ENCODE peak calls at places on chromosome 18, in eight cellular contexts. O is upper lobe of left lung, W is sigmoid colon, V is GM12892, C is heart left ventricle, S is endothelial cell of umbilical vein, N is body of pancreas, G is ovary. K is an unnamed sample.
A peak's percentile ranks its signal among the peaks of the same experiment; 100 is the strongest.

GRCh38 chr18:35040988-35041751 is at the start of gene MAPRE2:
- DNase-seq in O (peak; percentile 100), W (peak; percentile 99), V (peak; percentile 82), C (peak; percentile 99), S (peak; percentile 99), N (peak; percentile 100), G (peak; percentile 100), K (peak; percentile 75)

GRCh38 chr18:67710639-67711038 is 194.1 kb upstream of the DSEL start:
- DNase-seq in O (no peak), W (no peak), V (no peak), C (no peak), S (no peak), N (no peak), G (no peak), K (no peak)

GRCh38 chr18:59820663-59821062 is 79.1 kb upstream of the PMAIP1 start:
- DNase-seq in O (no peak), W (no peak), V (no peak), C (no peak), S (no peak), N (no peak), G (no peak), K (no peak)

GRCh38 chr18:56952026-56952425 is 194.9 kb upstream of the BOD1L2 start:
- DNase-seq in O (no peak), W (no peak), V (no peak), C (no peak), S (no peak), N (no peak), G (no peak), K (no peak)

GRCh38 chr18:8744656-8745055 is 39.3 kb downstream of the MTCL1 start:
- DNase-seq in O (no peak), W (no peak), V (no peak), C (no peak), S (no peak), N (no peak), G (no peak), K (no peak)

GRCh38 chr18:892316-892715 is 12.4 kb upstream of the ADCYAP1 start:
- DNase-seq in O (no peak), W (no peak), V (no peak), C (no peak), S (no peak), N (no peak), G (no peak), K (no peak)

GRCh38 chr18:60358516-60358915 is 14.1 kb downstream of the MC4R start:
- DNase-seq in O (no peak), W (no peak), V (no peak), C (no peak), S (no peak), N (no peak), G (no peak), K (no peak)

GRCh38 chr18:30177056-30177455 is 865.5 kb downstream of the DSC3 start:
- DNase-seq in O (no peak), W (no peak), V (no peak), C (no peak), S (no peak), N (no peak), G (no peak), K (no peak)

GRCh38 chr18:57497372-57498294 is 62.5 kb downstream of the ONECUT2 start:
- DNase-seq in O (no peak), W (no peak), V (no peak), C (no peak), S (no peak), N (no peak), G (no peak), K (no peak)

GRCh38 chr18:51135361-51135760 is 62.1 kb downstream of the MEX3C start:
- DNase-seq in O (no peak), W (no peak), V (no peak), C (no peak), S (no peak), N (no peak), G (no peak), K (no peak)

GRCh38 chr18:44887227-44887631 is 206.5 kb downstream of the SETBP1 start:
- DNase-seq in O (no peak), W (no peak), V (no peak), C (no peak), S (no peak), N (peak; percentile 77), G (no peak), K (peak; percentile 12)

GRCh38 chr18:75109001-75109400 is 99.9 kb downstream of the PTGR3 start:
- DNase-seq in O (no peak), W (no peak), V (no peak), C (no peak), S (no peak), N (no peak), G (no peak), K (no peak)

GRCh38 chr18:79630266-79631095 is 49.1 kb upstream of the CTDP1 start:
- DNase-seq in O (no peak), W (no peak), V (no peak), C (no peak), S (no peak), N (no peak), G (no peak), K (no peak)
- TF ChIP-seq POLR2A in O (no peak), W (no peak), V (no peak), C (no peak), S (no peak), N (no peak), G (no peak), K (no peak)

DNA sequence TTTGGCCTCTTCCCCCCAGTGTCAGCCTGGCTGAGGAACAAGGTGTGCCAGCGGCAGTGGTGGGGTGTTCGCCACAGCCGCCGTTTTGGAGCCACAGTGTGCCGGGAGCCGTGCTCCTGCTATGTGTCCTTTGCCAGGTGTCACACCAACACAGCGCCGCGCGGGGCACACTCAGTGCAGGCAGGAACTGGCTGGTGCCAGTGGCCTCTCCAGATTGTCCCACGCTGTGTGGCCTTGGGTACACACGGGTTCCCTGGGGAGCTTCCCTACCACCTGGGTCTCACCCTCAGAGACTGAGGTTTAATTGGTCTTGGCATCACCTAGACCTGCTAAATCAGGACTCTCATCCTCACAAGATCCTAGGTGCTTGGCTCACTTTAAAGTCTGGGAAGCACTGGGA is 171.6 kb downstream of the LDLRAD4 start:
- DNase-seq in O (peak; percentile 71), W (peak; percentile 56), V (no peak), C (no peak), S (no peak), N (no peak), G (no peak), K (no peak)
- TF ChIP-seq POLR2A in O (no peak), W (no peak), V (no peak), C (no peak), S (no peak), N (no peak), G (no peak), K (no peak)

GRCh38 chr18:49727816-49728215 is 85.5 kb downstream of the ACAA2 start:
- DNase-seq in O (peak; percentile 40), W (no peak), V (no peak), C (no peak), S (no peak), N (no peak), G (no peak), K (no peak)

GRCh38 chr18:49728542-49728941 is 84.8 kb downstream of the ACAA2 start:
- DNase-seq in O (no peak), W (no peak), V (peak; percentile 40), C (peak; percentile 32), S (peak; percentile 54), N (peak; percentile 66), G (no peak), K (peak; percentile 36)

GRCh38 chr18:49723648-49724180 is 89.6 kb downstream of the ACAA2 start:
- DNase-seq in O (peak; percentile 32), W (no peak), V (no peak), C (no peak), S (peak; percentile 91), N (no peak), G (no peak), K (peak; percentile 15)

GRCh38 chr18:49726564-49726963 is 86.8 kb downstream of the ACAA2 start:
- DNase-seq in O (no peak), W (no peak), V (no peak), C (no peak), S (no peak), N (no peak), G (no peak), K (no peak)

GRCh38 chr18:49725809-49726514 is 87.4 kb downstream of the ACAA2 start:
- DNase-seq in O (peak; percentile 52), W (peak; percentile 91), V (no peak), C (peak; percentile 61), S (peak; percentile 87), N (peak; percentile 37), G (peak; percentile 17), K (no peak)
- TF ChIP-seq POLR2A in O (no peak), W (no peak), V (no peak), C (no peak), S (peak; percentile 29), N (no peak), G (no peak), K (no peak)

GRCh38 chr18:23437357-23438045 is 15.6 kb upstream of the RIOK3 start:
- DNase-seq in O (peak; percentile 99), W (peak; percentile 90), V (peak; percentile 75), C (peak; percentile 88), S (peak; percentile 71), N (peak; percentile 87), G (peak; percentile 73), K (peak; percentile 71)
- TF ChIP-seq POLR2A in O (no peak), W (no peak), V (peak; percentile 59), C (peak; percentile 25), S (peak; percentile 67), N (no peak), G (no peak), K (no peak)

GRCh38 chr18:77132369-77133050 is at the start of gene MBP:
- DNase-seq in O (peak; percentile 96), W (peak; percentile 82), V (peak; percentile 76), C (peak; percentile 73), S (no peak), N (peak; percentile 95), G (peak; percentile 67), K (peak; percentile 76)
- TF ChIP-seq POLR2A in O (peak; percentile 88), W (peak; percentile 8), V (peak; percentile 72), C (peak; percentile 59), S (no peak), N (peak; percentile 97), G (peak; percentile 41), K (no peak)

GRCh38 chr18:49098386-49098785 is 147.6 kb upstream of the SMAD7 start:
- DNase-seq in O (no peak), W (no peak), V (no peak), C (no peak), S (no peak), N (no peak), G (no peak), K (no peak)

GRCh38 chr18:49100226-49100968 is 149.6 kb upstream of the SMAD7 start:
- DNase-seq in O (no peak), W (no peak), V (no peak), C (no peak), S (no peak), N (no peak), G (no peak), K (no peak)

GRCh38 chr18:49096021-49096420 is 145.3 kb upstream of the SMAD7 start:
- DNase-seq in O (no peak), W (no peak), V (no peak), C (no peak), S (no peak), N (no peak), G (no peak), K (no peak)

GRCh38 chr18:49101230-49101629 is 150.5 kb upstream of the SMAD7 start:
- DNase-seq in O (no peak), W (no peak), V (no peak), C (no peak), S (no peak), N (no peak), G (no peak), K (no peak)
- TF ChIP-seq POLR2A in O (no peak), W (no peak), V (no peak), C (no peak), S (no peak), N (no peak), G (no peak), K (no peak)

K was measured in GM12891.